ENCODE peak calls at places on chromosomes 6 and 20, in six cellular contexts. E is left ventricle myocardium inferior, W is GM06990, M is bronchial epithelial cell, L is GM23248, Y is NT2/D1. A is an unnamed sample. For H3K27me3, the result is how much of the 10 kb centered on the place peaks cover.

GRCh38 chr6:33696538-33697518 is 14.7 kb downstream of the UQCC2 start:
- DNase-seq in M (no peak), L (peak), E (peak), W (no peak), Y (no peak), A (peak)

GRCh38 chr6:27592481-27593199 is 119.7 kb upstream of the ZNF184 start:
- DNase-seq in M (peak), L (peak), E (no peak), W (peak), Y (no peak), A (peak)

GRCh38 chr6:26051683-26052310 is 35.4 kb upstream of the HFE start:
- DNase-seq in L (no peak), M (no peak), E (no peak), Y (no peak), W (no peak), A (no peak)

GRCh38 chr20:61719691-61720347 is 345.9 kb downstream of the TAF4 start:
- DNase-seq in W (no peak), M (no peak), E (no peak), L (no peak), Y (no peak), A (peak)

GRCh38 chr6:25606151-25606550 is 45.9 kb upstream of the SCGN start:
- DNase-seq in L (no peak), Y (no peak), W (no peak), M (no peak), E (no peak), A (no peak)

GRCh38 chr6:117007659-117008058 is 130.6 kb downstream of the RFX6 start:
- DNase-seq in Y (no peak), E (no peak), W (no peak), M (no peak), L (no peak), A (no peak)

GRCh38 chr20:2133318-2134183 is 31.9 kb downstream of the STK35 start:
- DNase-seq in E (no peak), W (no peak), L (peak), Y (no peak), M (peak), A (no peak)

GRCh38 chr6:43308101-43308989 is at the start of gene CRIP3:
- DNase-seq in E (peak), W (peak), Y (no peak), L (peak), M (peak), A (peak)

GRCh38 chr6:70886661-70887060 is 70.2 kb downstream of the B3GAT2 start:
- DNase-seq in Y (no peak), L (no peak), E (no peak), W (no peak), M (no peak), A (no peak)

GRCh38 chr6:16334671-16335070 is 96.3 kb downstream of the GMPR start:
- DNase-seq in Y (no peak), W (no peak), L (peak), E (no peak), M (peak), A (no peak)

GRCh38 chr20:24321939-24322338 is 147.5 kb upstream of the SYNDIG1 start:
- DNase-seq in M (peak), L (no peak), Y (no peak), E (no peak), W (no peak), A (no peak)

GRCh38 chr20:57523782-57524181 is 1.2 kb downstream of the CTCFL start:
- DNase-seq in L (no peak), M (no peak), Y (no peak), W (no peak), E (no peak), A (no peak)

GRCh38 chr20:57522380-57522973 is 2.5 kb downstream of the CTCFL start:
- DNase-seq in Y (no peak), M (no peak), W (no peak), L (no peak), E (no peak), A (no peak)

GRCh38 chr20:57526067-57526884 is 1.3 kb upstream of the CTCFL start:
- DNase-seq in W (no peak), E (no peak), M (no peak), L (no peak), Y (peak), A (peak)

GRCh38 chr20:57525328-57526053 is 551 bp upstream of the CTCFL start:
- DNase-seq in L (no peak), Y (no peak), W (no peak), M (no peak), E (no peak), A (peak)

GRCh38 chr20:57524511-57525176 is at the start of gene CTCFL:
- DNase-seq in W (no peak), L (no peak), Y (no peak), E (no peak), M (no peak), A (no peak)
- H3K4me3 ChIP-seq in W (no peak), L (no peak), Y (no peak), E (no peak), M (no peak), A (no peak)

GRCh38 chr6:30076333-30076732 is 764 bp upstream of the RNF39 start:
- DNase-seq in L (no peak), E (no peak), W (no peak), Y (no peak), M (peak), A (peak)

GRCh38 chr6:30075094-30075986 is at the start of gene RNF39:
- DNase-seq in E (no peak), L (peak), W (no peak), Y (no peak), M (peak), A (peak)

GRCh38 chr6:30074331-30075093 is 1.1 kb downstream of the RNF39 start:
- DNase-seq in W (no peak), M (no peak), L (peak), E (no peak), Y (no peak), A (peak)

GRCh38 chr6:30075987-30076311 is 380 bp upstream of the RNF39 start:
- DNase-seq in E (no peak), L (no peak), M (peak), W (no peak), Y (no peak), A (no peak)

GRCh38 chr6:30077218-30077617 is 1.6 kb upstream of the RNF39 start:
- DNase-seq in L (no peak), W (no peak), Y (no peak), E (no peak), M (no peak), A (no peak)
- H3K27me3 ChIP-seq in L (half or more), W (under half), Y (under half), E (half or more), M (under half), A (half or more)

DNA sequence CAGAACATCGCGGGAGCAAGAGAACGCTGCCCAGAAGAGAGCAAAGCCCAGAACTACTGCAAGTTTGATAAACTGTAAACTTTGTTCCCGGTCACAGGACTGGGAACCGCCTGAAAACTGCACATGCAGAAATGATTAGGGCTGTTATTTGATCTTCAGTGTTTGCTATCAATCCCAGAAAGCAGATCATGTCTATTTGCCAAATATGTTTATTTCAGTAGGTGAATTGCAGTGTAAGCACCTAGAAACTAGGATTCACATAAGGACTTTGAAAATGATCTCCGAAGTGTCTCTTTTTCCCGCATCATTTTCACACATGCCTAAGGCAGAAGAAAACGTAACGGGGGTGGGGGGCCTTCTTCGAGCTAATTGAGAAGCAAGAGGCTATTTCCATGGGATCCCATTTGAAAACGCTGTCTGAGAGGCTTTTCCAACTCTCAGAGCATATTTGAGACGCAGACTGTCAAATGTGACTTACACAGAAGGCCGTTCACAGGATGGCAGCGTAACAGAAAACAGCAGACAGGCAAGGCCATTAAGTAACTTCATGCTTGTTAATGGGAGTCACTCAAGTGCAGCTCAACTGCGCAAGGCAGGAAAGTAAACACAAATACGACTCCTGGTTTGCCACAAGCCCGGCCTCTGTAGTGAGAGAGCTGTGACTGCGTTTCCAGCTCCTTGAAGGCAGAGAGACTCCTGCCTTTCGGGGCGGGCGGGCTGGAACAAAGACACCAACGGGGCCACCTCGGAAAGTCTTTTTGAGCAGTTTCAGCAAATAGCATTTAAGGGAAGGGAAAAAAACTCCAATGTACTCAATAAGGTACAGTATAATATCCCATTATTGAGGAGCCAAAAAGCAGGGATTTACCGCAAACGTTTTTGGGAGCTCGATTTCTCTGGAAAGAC is 144.7 kb upstream of the ZNF217 start:
- DNase-seq in L (peak), Y (peak), M (peak), W (no peak), E (peak), A (no peak)
- H3K4me3 ChIP-seq in L (peak), Y (peak), M (peak), W (peak), E (peak), A (no peak)

DNA sequence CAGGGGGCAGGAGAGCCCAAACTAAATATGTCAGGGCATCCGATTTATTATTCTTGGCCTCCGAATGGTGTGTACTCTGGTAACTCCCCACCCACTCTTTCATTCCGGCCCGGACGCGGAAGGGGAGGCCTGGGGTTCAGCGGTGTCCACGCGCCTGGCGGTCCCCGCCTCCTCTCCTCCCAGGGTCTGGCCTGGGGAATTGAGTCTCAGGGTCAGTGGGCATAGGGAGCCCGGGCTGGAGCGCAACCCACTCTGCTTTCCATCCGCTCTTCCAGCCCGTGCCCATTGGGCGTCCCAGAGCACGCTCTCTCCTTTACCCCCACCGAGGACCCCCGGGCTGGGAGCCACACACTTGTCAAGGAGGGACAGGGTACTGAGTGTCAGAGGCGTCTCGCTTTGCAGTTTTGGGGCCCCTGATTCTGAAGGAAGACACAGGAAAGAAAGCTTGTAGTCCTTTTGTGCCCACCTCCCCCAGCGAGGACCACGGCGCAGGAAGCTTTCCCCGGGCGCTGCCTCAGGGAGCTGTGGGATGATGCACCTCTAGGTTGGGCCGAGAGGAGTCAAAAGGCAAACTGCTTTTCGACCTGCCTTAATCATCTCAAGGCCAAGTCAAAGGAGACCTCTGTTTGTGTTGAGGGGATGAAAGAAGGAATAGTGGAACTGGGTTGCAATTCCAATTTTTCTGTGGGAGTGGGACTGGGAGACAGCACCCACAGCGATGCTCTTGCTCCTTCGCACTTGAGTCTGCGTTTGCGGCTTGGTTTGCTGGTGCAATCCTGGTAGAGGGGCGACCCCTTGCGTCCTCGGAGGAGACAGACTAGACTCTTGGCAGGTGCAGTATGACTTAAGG is 2.5 kb downstream of the RSPO3 start:
- DNase-seq in W (peak), M (peak), Y (peak), E (peak), L (peak), A (peak)
- H3K27me3 ChIP-seq in W (under half), M (under half), Y (half or more), E (half or more), L (under half), A (under half)

DNA sequence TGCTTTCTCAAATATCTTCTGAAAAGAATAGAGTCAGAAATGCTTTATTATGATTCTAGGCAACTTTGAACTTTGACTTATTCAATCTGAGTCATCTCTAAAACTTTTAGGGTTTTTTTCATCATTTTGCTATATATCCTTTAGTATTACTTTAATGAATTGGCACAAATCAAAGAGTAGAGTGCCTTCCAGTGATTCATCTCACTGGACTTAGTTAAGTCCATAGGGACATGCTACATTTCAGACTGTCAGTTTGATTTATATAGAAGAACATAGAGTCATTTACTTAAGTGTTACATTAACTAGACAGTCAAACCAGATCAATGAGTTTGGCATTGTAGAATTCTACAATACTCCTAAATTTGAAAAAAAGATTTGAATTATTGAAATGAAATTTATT is 1235.7 kb upstream of the MAP3K7 start:
- DNase-seq in M (no peak), W (no peak), L (no peak), Y (no peak), E (no peak), A (no peak)
- H3K4me3 ChIP-seq in M (no peak), W (no peak), L (no peak), Y (no peak), E (no peak), A (no peak)

GRCh38 chr20:59258103-59258705 is 42.2 kb upstream of the EDN3 start:
- DNase-seq in M (no peak), W (no peak), L (no peak), E (no peak), Y (no peak), A (no peak)
- H3K27me3 ChIP-seq in M (under half), W (under half), L (under half), E (half or more), Y (under half), A (under half)

GRCh38 chr20:37697314-37697713 is 3.5 kb downstream of the CTNNBL1 start:
- DNase-seq in L (no peak), Y (no peak), M (no peak), E (no peak), W (peak), A (no peak)
- H3K4me3 ChIP-seq in L (no peak), Y (no peak), M (no peak), E (no peak), W (no peak), A (no peak)

A was measured in H7.